ENCODE peak calls at places on chromosomes 13 and 19, in five cellular contexts. N is right lobe of liver, F is thoracic aorta, L is left ventricle myocardium inferior, J is PC-9. S is an unnamed sample.

GRCh38 chr19:7507884-7508283 is 8.0 kb upstream of the ZNF358 start:
- DNase-seq in L (peak), N (no peak), J (peak), F (peak), S (peak)

GRCh38 chr13:41588899-41589298 is 131.5 kb downstream of the RGCC start:
- DNase-seq in L (no peak), F (no peak), J (peak), N (no peak), S (no peak)

GRCh38 chr19:42423462-42424344 is 3.5 kb downstream of the LIPE start:
- DNase-seq in N (peak), J (peak), F (peak), L (peak), S (peak)

GRCh38 chr13:99980201-99981114 is 1.1 kb upstream of the ZIC2 start:
- DNase-seq in L (peak), J (peak), F (no peak), N (peak), S (peak)

GRCh38 chr13:109114991-109115390 is 485.6 kb downstream of the MYO16 start:
- DNase-seq in J (no peak), F (no peak), L (no peak), N (no peak), S (no peak)

GRCh38 chr13:34361528-34361927 is 543.6 kb downstream of the RFC3 start:
- DNase-seq in L (no peak), N (no peak), J (no peak), F (no peak), S (no peak)

GRCh38 chr13:50894042-50894441 is 15.5 kb upstream of the RNASEH2B start:
- DNase-seq in F (no peak), N (no peak), L (no peak), J (no peak), S (no peak)

GRCh38 chr19:8096071-8096470 is 43.5 kb downstream of the CCL25 start:
- DNase-seq in N (no peak), L (no peak), J (no peak), F (no peak), S (no peak)

GRCh38 chr19:34409189-34410164 is 5.3 kb downstream of the PDCD2L start:
- DNase-seq in F (no peak), J (no peak), L (no peak), N (no peak), S (no peak)

GRCh38 chr19:17405250-17406038 is at the start of gene BST2:
- DNase-seq in L (peak), N (peak), F (peak), J (peak), S (peak)

GRCh38 chr19:919157-920050 is 2.3 kb downstream of the KISS1R start:
- DNase-seq in J (no peak), L (no peak), N (no peak), F (no peak), S (no peak)

GRCh38 chr19:51703655-51704515 is 10.8 kb downstream of the SPACA6 start:
- DNase-seq in N (peak), L (peak), F (peak), J (peak), S (peak)

GRCh38 chr19:18804139-18804601 is 13.1 kb upstream of the COMP start:
- DNase-seq in J (peak), L (no peak), N (no peak), F (no peak), S (no peak)

GRCh38 chr13:90154311-90154960 is 1193.1 kb upstream of the MIR17HG start:
- DNase-seq in L (no peak), F (no peak), J (no peak), N (no peak), S (no peak)

GRCh38 chr13:44234566-44234965 is 139.1 kb upstream of the SERP2 start:
- DNase-seq in L (no peak), J (no peak), N (no peak), F (no peak), S (no peak)

GRCh38 chr19:43779147-43779819 is 1.5 kb downstream of the KCNN4 start:
- DNase-seq in F (no peak), J (peak), L (peak), N (no peak), S (peak)

GRCh38 chr19:17246681-17247425 is 1.1 kb upstream of the NR2F6 start:
- DNase-seq in J (peak), N (peak), L (peak), F (no peak), S (no peak)

GRCh38 chr19:33465371-33465770 is 56.2 kb downstream of the PEPD start:
- DNase-seq in N (peak), J (no peak), F (no peak), L (no peak), S (no peak)

GRCh38 chr13:111029957-111030609 is 85.0 kb upstream of the ARHGEF7 start:
- DNase-seq in F (no peak), L (no peak), N (no peak), J (no peak), S (peak)

GRCh38 chr13:21434588-21434987 is 24.5 kb downstream of the ZDHHC20 start:
- DNase-seq in N (no peak), F (no peak), L (no peak), J (no peak), S (no peak)

GRCh38 chr13:83265279-83265678 is 617.0 kb downstream of the SLITRK1 start:
- DNase-seq in L (no peak), J (no peak), F (no peak), N (no peak), S (no peak)

GRCh38 chr13:93948523-93948922 is 531.0 kb downstream of the DCT start:
- DNase-seq in F (no peak), L (no peak), J (no peak), N (no peak), S (no peak)

GRCh38 chr13:49336655-49337054 is 88.9 kb downstream of the CDADC1 start:
- DNase-seq in L (no peak), F (no peak), J (no peak), N (no peak), S (no peak)

GRCh38 chr19:42816901-42817300 is 51.4 kb upstream of the PSG8 start:
- DNase-seq in J (no peak), N (no peak), L (no peak), F (no peak), S (no peak)

GRCh38 chr13:103965506-103966243 is 899.5 kb upstream of the SLC10A2 start:
- DNase-seq in J (no peak), N (no peak), F (no peak), L (no peak), S (no peak)

GRCh38 chr13:30577381-30577780 is 40.3 kb upstream of the USPL1 start:
- DNase-seq in N (no peak), J (peak), F (no peak), L (no peak), S (no peak)

GRCh38 chr19:42655748-42656147 is 61.0 kb upstream of the CEACAM8 start:
- DNase-seq in J (no peak), L (no peak), N (no peak), F (no peak), S (no peak)

GRCh38 chr19:39111593-39112199 is 13.9 kb upstream of the PAK4 start:
- DNase-seq in L (no peak), J (peak), F (no peak), N (no peak), S (no peak)

GRCh38 chr19:35162471-35163326 is 8.2 kb downstream of the FXYD5 start:
- DNase-seq in J (peak), F (no peak), L (no peak), N (no peak), S (no peak)

GRCh38 chr13:20993661-20994440 is 67.5 kb downstream of the LATS2 start:
- DNase-seq in J (no peak), L (no peak), F (no peak), N (no peak), S (no peak)

GRCh38 chr19:9309139-9309973 is at the start of gene ZNF699:
- DNase-seq in L (peak), J (peak), F (peak), N (peak), S (peak)

GRCh38 chr19:3343619-3344502 is 22.5 kb upstream of the NFIC start:
- DNase-seq in F (peak), L (peak), J (peak), N (peak), S (peak)

GRCh38 chr13:37127706-37128241 is 22.3 kb upstream of the CSNK1A1L start:
- DNase-seq in J (no peak), L (no peak), F (no peak), N (no peak), S (no peak)

GRCh38 chr19:40549007-40549708 is 27.5 kb upstream of the SHKBP1 start:
- DNase-seq in F (no peak), J (no peak), N (no peak), L (peak), S (peak)

GRCh38 chr13:46530084-46530935 is 22.7 kb upstream of the LRCH1 start:
- DNase-seq in N (no peak), F (no peak), J (no peak), L (no peak), S (no peak)

GRCh38 chr19:16338470-16339360 is 14.1 kb downstream of the KLF2 start:
- DNase-seq in J (peak), N (no peak), F (peak), L (no peak), S (peak)

GRCh38 chr19:10102787-10103236 is 334 bp upstream of the ANGPTL6 start:
- DNase-seq in J (no peak), N (no peak), L (no peak), F (no peak), S (peak)

GRCh38 chr13:27665761-27666160 is 44.1 kb downstream of the POLR1D start:
- DNase-seq in F (no peak), L (no peak), N (no peak), J (no peak), S (peak)

GRCh38 chr19:12484011-12484370 is 625 bp downstream of the ZNF709 start:
- DNase-seq in N (no peak), L (no peak), J (no peak), F (no peak), S (no peak)

GRCh38 chr19:12485571-12485970 is 955 bp upstream of the ZNF709 start:
- DNase-seq in N (no peak), L (no peak), J (no peak), F (no peak), S (no peak)

GRCh38 chr19:12482505-12482886 is 2.1 kb downstream of the ZNF709 start:
- DNase-seq in L (no peak), J (no peak), F (no peak), N (no peak), S (no peak)

GRCh38 chr19:12481781-12482504 is 2.7 kb downstream of the ZNF709 start:
- DNase-seq in N (no peak), L (no peak), F (no peak), J (no peak), S (no peak)

DNA sequence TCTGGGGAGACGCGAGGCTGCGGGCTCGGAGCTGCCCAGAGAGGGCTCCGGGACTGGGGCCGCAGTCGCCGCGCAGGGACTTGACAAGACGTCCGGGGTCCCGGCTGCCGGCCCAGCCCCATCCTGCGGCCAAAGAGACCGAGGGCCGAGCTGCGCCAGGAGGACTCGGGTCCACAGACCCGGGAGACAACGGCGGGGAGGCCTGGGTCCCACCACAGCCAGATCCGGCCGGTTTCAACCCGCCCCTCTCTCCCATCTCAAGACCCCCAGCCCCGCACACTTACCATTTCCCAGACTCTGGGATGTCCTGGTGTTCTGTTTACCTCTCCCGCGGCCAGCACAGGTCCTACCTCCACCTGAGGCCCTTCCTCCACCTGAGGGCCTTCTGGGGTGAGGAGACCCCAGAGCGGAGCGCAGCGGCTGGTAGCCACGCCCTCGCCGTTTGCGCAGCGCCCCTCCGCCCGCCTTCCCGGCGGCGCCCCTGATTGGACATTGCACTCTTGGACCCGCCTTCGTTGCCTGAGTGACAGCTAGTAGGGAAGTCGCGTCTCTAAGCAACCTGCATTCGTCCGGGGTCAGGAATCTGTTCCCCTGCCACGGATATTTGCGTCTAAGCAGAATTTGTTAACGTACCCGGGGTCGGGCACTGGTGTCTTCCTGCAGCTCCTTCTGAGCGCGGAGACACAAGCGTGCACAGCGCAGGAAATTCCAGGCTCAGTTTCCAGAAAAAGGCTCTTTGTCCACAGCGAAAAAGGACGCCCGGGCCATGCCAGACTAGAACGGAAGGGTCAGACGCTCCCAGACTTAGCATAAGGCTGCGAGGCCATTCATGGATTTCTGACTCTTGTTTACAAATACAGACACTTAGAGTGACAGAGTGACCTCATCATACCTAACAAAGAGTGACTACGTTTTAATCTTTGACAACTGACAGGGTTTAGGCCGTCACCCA is at the start of gene ZNF709:
- DNase-seq in L (peak), N (peak), J (peak), F (peak), S (peak)
- TF ChIP-seq CTCF in L (no peak), N (no peak), J (no peak), F (no peak), S (no peak)

GRCh38 chr13:39887424-39887823 is 232.0 kb downstream of the COG6 start:
- DNase-seq in F (no peak), J (no peak), N (no peak), L (no peak), S (no peak)
- H3K27ac ChIP-seq in F (no peak), J (no peak), N (no peak), L (no peak), S (no peak)

GRCh38 chr19:13623686-13624405 is 117.6 kb upstream of the CACNA1A start:
- DNase-seq in L (no peak), F (no peak), N (no peak), J (no peak), S (no peak)
- H3K4me3 ChIP-seq in L (no peak), F (no peak), N (no peak), J (no peak), S (no peak)

GRCh38 chr13:71067164-71067815 is 799.7 kb downstream of the DACH1 start:
- DNase-seq in F (no peak), J (no peak), L (no peak), N (no peak), S (peak)
- TF ChIP-seq CTCF in F (no peak), J (no peak), L (peak), N (no peak), S (no peak)

GRCh38 chr13:70580825-70581224 is 472.6 kb upstream of the KLHL1 start:
- DNase-seq in L (no peak), F (no peak), J (no peak), N (no peak), S (no peak)

GRCh38 chr13:70585109-70585508 is 476.9 kb upstream of the KLHL1 start:
- DNase-seq in L (no peak), N (no peak), J (no peak), F (no peak), S (no peak)

DNA sequence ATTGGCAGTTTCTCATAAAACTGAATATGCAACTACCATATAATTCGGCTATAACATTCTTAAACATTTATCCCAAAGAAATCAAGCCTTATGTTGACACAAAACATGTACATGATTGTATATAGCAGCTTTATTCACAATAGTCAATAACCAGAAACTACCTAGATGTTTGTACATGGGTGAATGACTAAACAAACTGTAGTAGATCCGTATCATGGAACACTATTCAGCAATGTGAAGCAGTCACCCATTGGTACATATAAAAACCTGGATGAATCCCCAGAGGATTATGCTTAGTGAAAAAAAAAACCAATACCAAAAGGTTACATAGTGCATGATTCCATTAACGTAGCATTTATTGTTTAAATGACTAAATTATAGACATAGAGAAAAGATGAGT is 471.7 kb upstream of the KLHL1 start:
- DNase-seq in N (no peak), J (no peak), F (no peak), L (no peak), S (no peak)
- H3K27ac ChIP-seq in N (no peak), J (no peak), F (no peak), L (no peak), S (no peak)

GRCh38 chr13:80513196-80513595 is 172.3 kb upstream of the SPRY2 start:
- DNase-seq in N (no peak), L (no peak), F (no peak), J (no peak), S (no peak)

GRCh38 chr13:80504453-80504852 is 163.5 kb upstream of the SPRY2 start:
- DNase-seq in L (no peak), N (no peak), F (no peak), J (no peak), S (no peak)

GRCh38 chr13:80508031-80508430 is 167.1 kb upstream of the SPRY2 start:
- DNase-seq in L (no peak), F (no peak), N (no peak), J (no peak), S (no peak)

DNA sequence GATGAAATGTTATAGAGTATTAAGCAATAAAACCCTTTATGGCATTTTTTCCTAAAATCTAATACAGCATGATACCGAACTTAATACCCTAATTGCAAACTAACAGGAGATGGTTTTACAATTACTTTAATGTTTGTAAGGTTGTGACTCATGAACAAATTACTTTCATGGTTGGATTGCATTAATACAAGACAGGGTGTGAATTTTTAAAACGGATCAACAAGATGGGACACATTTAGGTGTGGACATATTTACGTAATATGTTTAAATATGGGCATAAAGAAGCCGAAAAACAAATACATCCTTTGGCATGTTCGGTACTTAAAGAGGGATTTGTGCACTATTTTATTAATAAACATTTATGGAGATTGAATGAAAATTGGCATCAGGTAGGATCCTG is 168.3 kb upstream of the SPRY2 start:
- DNase-seq in L (no peak), J (no peak), N (no peak), F (no peak), S (no peak)
- H3K4me3 ChIP-seq in L (no peak), J (no peak), N (no peak), F (no peak), S (no peak)

DNA sequence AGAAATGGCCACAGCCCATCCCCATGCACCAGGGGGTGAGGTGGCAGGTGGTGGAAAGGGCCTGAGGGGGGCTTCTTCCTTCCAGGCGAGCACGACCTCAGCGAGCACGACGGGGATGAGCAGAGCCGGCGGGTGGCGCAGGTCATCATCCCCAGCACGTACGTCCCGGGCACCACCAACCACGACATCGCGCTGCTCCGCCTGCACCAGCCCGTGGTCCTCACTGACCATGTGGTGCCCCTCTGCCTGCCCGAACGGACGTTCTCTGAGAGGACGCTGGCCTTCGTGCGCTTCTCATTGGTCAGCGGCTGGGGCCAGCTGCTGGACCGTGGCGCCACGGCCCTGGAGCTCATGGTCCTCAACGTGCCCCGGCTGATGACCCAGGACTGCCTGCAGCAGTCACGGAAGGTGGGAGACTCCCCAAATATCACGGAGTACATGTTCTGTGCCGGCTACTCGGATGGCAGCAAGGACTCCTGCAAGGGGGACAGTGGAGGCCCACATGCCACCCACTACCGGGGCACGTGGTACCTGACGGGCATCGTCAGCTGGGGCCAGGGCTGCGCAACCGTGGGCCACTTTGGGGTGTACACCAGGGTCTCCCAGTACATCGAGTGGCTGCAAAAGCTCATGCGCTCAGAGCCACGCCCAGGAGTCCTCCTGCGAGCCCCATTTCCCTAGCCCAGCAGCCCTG is 4.1 kb upstream of the F10 start:
- DNase-seq in L (no peak), J (no peak), F (no peak), N (peak), S (peak)
- TF ChIP-seq CTCF in L (no peak), J (no peak), F (no peak), N (no peak), S (no peak)

GRCh38 chr19:55545443-55545842 is at the start of gene SBK3:
- DNase-seq in F (no peak), N (no peak), L (no peak), J (no peak), S (no peak)
- H3K27ac ChIP-seq in F (no peak), N (peak), L (peak), J (peak), S (no peak)

GRCh38 chr13:97225533-97225932 is 3.4 kb downstream of the MBNL2 start:
- DNase-seq in J (no peak), N (no peak), F (no peak), L (no peak), S (no peak)

GRCh38 chr13:97224544-97225324 is 2.6 kb downstream of the MBNL2 start:
- DNase-seq in F (no peak), N (peak), J (peak), L (no peak), S (no peak)

GRCh38 chr13:97223711-97224461 is 1.8 kb downstream of the MBNL2 start:
- DNase-seq in L (peak), N (peak), J (peak), F (no peak), S (no peak)

GRCh38 chr13:97226788-97227627 is 4.9 kb downstream of the MBNL2 start:
- DNase-seq in F (no peak), N (no peak), J (no peak), L (no peak), S (no peak)

GRCh38 chr13:97226013-97226412 is 3.9 kb downstream of the MBNL2 start:
- DNase-seq in J (peak), F (no peak), N (no peak), L (no peak), S (no peak)
- H3K4me3 ChIP-seq in J (peak), F (peak), N (no peak), L (peak), S (peak)

S was measured in kidney.